ENCODE peak calls at places on chromosomes 11 and 22, in four cellular contexts. Z is CD8-positive, alpha-beta memory T cell; T is CD8-positive, alpha-beta T cell; O is A549. P is an unnamed sample.

GRCh38 chr22:24144471-24145115 is 36.7 kb upstream of the SUSD2 start:
- DNase-seq in Z (no peak), T (no peak), O (no peak), P (no peak)

GRCh38 chr11:10529279-10529678 is 11.7 kb downstream of the RNF141 start:
- DNase-seq in Z (no peak), T (no peak), O (no peak), P (no peak)

GRCh38 chr11:3220101-3220500 is 1.5 kb upstream of the MRGPRG start:
- DNase-seq in Z (peak; percentile 38), T (no peak), O (no peak), P (no peak)

GRCh38 chr11:86151188-86152005 is 82.5 kb upstream of the PICALM start:
- DNase-seq in Z (no peak), T (no peak), O (no peak), P (no peak)

GRCh38 chr11:117072517-117073218 is 25.6 kb downstream of the SIK3 start:
- DNase-seq in Z (no peak), T (no peak), O (peak; percentile 87), P (no peak)

GRCh38 chr22:27129266-27129665 is 471.9 kb downstream of the MIAT start:
- DNase-seq in Z (no peak), T (no peak), O (peak; percentile 64), P (no peak)

GRCh38 chr22:40818192-40818746 is 877 bp downstream of the SLC25A17 start:
- DNase-seq in Z (no peak), T (no peak), O (no peak), P (no peak)

GRCh38 chr22:33023119-33023827 is 34.9 kb downstream of the SYN3 start:
- DNase-seq in Z (no peak), T (no peak), O (no peak), P (no peak)

GRCh38 chr11:33899383-33900037 is 7.6 kb upstream of the LMO2 start:
- DNase-seq in Z (no peak), T (no peak), O (peak; percentile 31), P (peak; percentile 79)

GRCh38 chr11:2158966-2159365 is 2.0 kb downstream of the INS start:
- DNase-seq in Z (no peak), T (no peak), O (no peak), P (no peak)

GRCh38 chr11:28679795-28680194 is 571.6 kb downstream of the METTL15 start:
- DNase-seq in Z (no peak), T (no peak), O (no peak), P (no peak)

GRCh38 chr22:24471570-24471969 is 23.6 kb upstream of the UPB1 start:
- DNase-seq in Z (no peak), T (no peak), O (no peak), P (no peak)

GRCh38 chr11:89361738-89362137 is 129.4 kb downstream of the NOX4 start:
- DNase-seq in Z (no peak), T (no peak), O (no peak), P (no peak)

GRCh38 chr11:119880143-119880542 is 151.1 kb upstream of the NECTIN1 start:
- DNase-seq in Z (no peak), T (no peak), O (no peak), P (no peak)

GRCh38 chr11:65448418-65449196 is 26.0 kb downstream of the NEAT1 start:
- DNase-seq in Z (peak; percentile 33), T (no peak), O (peak; percentile 64), P (no peak)

GRCh38 chr22:30196141-30196866 is 50.3 kb downstream of the LIF start:
- DNase-seq in Z (no peak), T (no peak), O (peak; percentile 100), P (peak; percentile 63)

GRCh38 chr11:64349404-64349803 is 9.4 kb downstream of the CCDC88B start:
- DNase-seq in Z (no peak), T (no peak), O (no peak), P (no peak)

GRCh38 chr22:27108425-27109114 is 451.2 kb downstream of the MIAT start:
- DNase-seq in Z (no peak), T (no peak), O (peak; percentile 45), P (no peak)

GRCh38 chr11:115226556-115226955 is 277.7 kb downstream of the CADM1 start:
- DNase-seq in Z (no peak), T (no peak), O (peak; percentile 74), P (no peak)

GRCh38 chr22:46111645-46112306 is 38.5 kb upstream of the PPARA start:
- DNase-seq in Z (no peak), T (no peak), O (no peak), P (no peak)

GRCh38 chr22:46109474-46110003 is 40.8 kb upstream of the PPARA start:
- DNase-seq in Z (no peak), T (no peak), O (no peak), P (no peak)

GRCh38 chr22:46112405-46112804 is 37.9 kb upstream of the PPARA start:
- DNase-seq in Z (no peak), T (no peak), O (no peak), P (no peak)

GRCh38 chr22:46108564-46109473 is 41.5 kb upstream of the PPARA start:
- DNase-seq in Z (no peak), T (no peak), O (peak; percentile 73), P (no peak)

DNA sequence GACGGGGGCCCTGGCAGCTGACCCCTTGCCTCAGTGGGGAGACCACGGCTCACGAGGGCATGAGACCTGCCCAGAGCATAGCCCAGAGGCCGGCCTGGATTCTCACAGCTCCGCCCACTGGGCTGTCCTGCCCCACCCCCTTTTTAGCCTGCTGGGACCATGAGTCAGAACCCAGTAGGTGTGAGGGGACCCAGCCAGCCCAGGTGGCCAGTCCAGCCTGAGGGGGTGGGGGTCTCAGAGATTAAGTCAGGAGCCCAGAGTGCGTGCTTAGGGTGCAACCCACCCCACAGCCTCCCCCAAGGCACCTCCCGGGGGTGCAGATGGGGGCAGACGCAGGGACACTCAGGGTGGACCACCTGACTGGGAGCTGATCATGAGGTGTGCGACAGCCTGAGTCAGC is 40.1 kb upstream of the PPARA start:
- DNase-seq in Z (no peak), T (no peak), O (no peak), P (no peak)
- H3K27ac ChIP-seq in Z (no peak overlapping the region), T (no peak overlapping the region), O (peak overlapping the region; percentile 93), P (peak overlapping the region; percentile 87)

GRCh38 chr11:83645561-83645960 is 359.4 kb upstream of the CCDC90B start:
- DNase-seq in Z (no peak), T (no peak), O (no peak), P (no peak)
- H3K27ac ChIP-seq in Z (no peak overlapping the region), T (no peak overlapping the region), O (no peak overlapping the region), P (no peak overlapping the region)

DNA sequence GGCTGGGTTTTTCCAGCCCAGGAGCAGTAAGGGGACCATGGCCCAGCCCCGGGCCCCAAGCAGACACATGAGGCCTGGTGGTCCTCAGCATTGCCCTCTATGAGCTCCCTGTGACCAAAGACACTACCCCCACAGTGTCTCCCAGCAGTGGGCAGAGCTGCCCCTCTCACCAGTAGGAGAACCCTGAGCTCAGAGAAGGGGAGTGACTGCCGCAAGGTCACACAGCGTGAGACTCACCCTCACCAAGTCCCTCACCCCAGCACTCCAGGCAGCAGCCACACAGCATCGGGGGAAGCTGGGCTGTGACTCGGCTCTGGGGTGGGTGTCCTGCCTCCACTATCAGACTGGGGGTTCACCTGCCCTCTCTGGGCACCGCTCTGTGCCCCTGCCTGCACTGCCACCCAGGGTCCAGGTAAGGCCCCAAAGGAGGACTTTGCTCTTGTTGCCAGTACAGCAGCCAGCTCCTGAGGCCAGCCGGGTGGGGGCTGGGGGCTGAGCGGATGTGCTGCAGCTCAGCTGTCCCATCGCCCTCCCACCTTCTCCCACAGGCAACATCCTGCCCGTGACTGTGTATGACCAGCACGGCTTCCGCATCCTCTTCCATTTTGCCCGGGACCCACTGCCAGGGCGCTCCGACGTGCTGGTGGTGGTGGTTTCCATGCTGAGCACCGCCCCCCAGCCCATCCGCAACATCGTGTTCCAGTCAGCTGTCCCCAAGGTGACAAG is 7.9 kb upstream of the SH3BP1 start:
- DNase-seq in Z (peak; percentile 75), T (no peak), O (no peak), P (no peak)
- H3K27ac ChIP-seq in Z (peak overlapping the region; percentile 59), T (peak overlapping the region; percentile 38), O (no peak overlapping the region), P (no peak overlapping the region)

GRCh38 chr11:131841925-131842635 is 471.7 kb downstream of the NTM start:
- DNase-seq in Z (no peak), T (no peak), O (no peak), P (no peak)
- H3K27ac ChIP-seq in Z (no peak overlapping the region), T (no peak overlapping the region), O (no peak overlapping the region), P (no peak overlapping the region)

GRCh38 chr11:15390857-15391256 is 276.1 kb downstream of the INSC start:
- DNase-seq in Z (no peak), T (no peak), O (no peak), P (no peak)
- H3K27ac ChIP-seq in Z (no peak overlapping the region), T (no peak overlapping the region), O (no peak overlapping the region), P (no peak overlapping the region)

DNA sequence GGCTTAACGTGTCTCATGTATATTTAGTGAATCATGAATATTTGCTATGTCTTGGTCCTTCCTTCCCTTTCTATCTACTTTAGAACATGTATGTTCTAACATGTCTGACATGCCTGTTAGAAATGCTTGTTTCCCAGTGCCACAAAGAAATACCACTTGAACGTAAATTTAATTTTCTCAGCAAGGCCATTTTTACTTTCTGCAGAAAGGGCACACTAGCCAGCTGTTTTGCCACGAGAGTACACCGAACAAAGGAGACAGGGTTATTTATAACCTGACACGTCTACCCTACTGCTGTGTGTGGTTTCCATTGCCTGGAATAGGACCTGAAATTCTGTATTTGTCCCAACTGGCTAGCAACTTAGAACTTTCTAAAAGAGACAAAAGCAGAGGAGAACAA is 7.4 kb upstream of the ZBTB44 start:
- DNase-seq in Z (no peak), T (no peak), O (no peak), P (no peak)
- H3K27ac ChIP-seq in Z (no peak overlapping the region), T (no peak overlapping the region), O (no peak overlapping the region), P (no peak overlapping the region)

P was measured in thoracic aorta.